ENCODE peak calls at places on chromosomes 5 and 9, in seven cellular contexts. Z is left ventricle myocardium inferior, Y is psoas muscle, M is cardiac muscle cell, A is body of pancreas, G is SK-N-SH, Q is lower lobe of right lung. L is an unnamed sample. For H3K4me1, the result is how much of the 10 kb centered on the place peaks cover.

GRCh38 chr9:134306583-134307222 is 19.6 kb upstream of the RXRA start:
- DNase-seq in Z (peak), Y (peak), M (no peak), A (no peak), G (no peak), Q (peak), L (peak)

GRCh38 chr5:153749941-153750340 is 259.5 kb downstream of the GRIA1 start:
- DNase-seq in Z (no peak), Y (no peak), M (no peak), A (no peak), G (no peak), Q (no peak), L (no peak)

GRCh38 chr5:149228610-149229297 is 42.9 kb upstream of the AFAP1L1 start:
- DNase-seq in Z (no peak), Y (no peak), M (peak), A (peak), G (peak), Q (no peak), L (no peak)

GRCh38 chr9:84668204-84669007 is 1.1 kb upstream of the NTRK2 start:
- DNase-seq in Z (peak), Y (peak), M (peak), A (peak), G (peak), Q (peak), L (peak)

GRCh38 chr9:137428841-137429545 is 5.8 kb downstream of the NOXA1 start:
- DNase-seq in Z (no peak), Y (peak), M (no peak), A (no peak), G (no peak), Q (peak), L (no peak)

GRCh38 chr9:130451004-130451390 is 6.2 kb downstream of the ASS1 start:
- DNase-seq in Z (peak), Y (no peak), M (no peak), A (no peak), G (no peak), Q (no peak), L (no peak)

GRCh38 chr5:103973669-103974068 is 411.1 kb upstream of the NUDT12 start:
- DNase-seq in Z (no peak), Y (no peak), M (no peak), A (no peak), G (no peak), Q (no peak), L (no peak)

GRCh38 chr9:21323091-21323490 is 12.1 kb downstream of the KLHL9 start:
- DNase-seq in Z (no peak), Y (no peak), M (no peak), A (no peak), G (no peak), Q (no peak), L (no peak)

GRCh38 chr5:173745123-173745522 is 128.7 kb upstream of the BOD1 start:
- DNase-seq in Z (no peak), Y (no peak), M (no peak), A (no peak), G (peak), Q (no peak), L (no peak)

GRCh38 chr5:55407059-55407684 is 99.4 kb downstream of the MTREX start:
- DNase-seq in Z (no peak), Y (no peak), M (peak), A (peak), G (peak), Q (no peak), L (no peak)

GRCh38 chr5:142777858-142778257 is 7.7 kb downstream of the ARHGAP26 start:
- DNase-seq in Z (no peak), Y (no peak), M (no peak), A (no peak), G (no peak), Q (no peak), L (no peak)
- H3K4me3 ChIP-seq in Z (no peak), Y (no peak), M (no peak), A (no peak), G (no peak), Q (no peak), L (no peak)

GRCh38 chr5:114223866-114224265 is 138.0 kb upstream of the KCNN2 start:
- DNase-seq in Z (no peak), Y (no peak), M (peak), A (peak), G (peak), Q (no peak), L (no peak)
- TF ChIP-seq CTCF in Z (peak), Y (peak), M (peak), A (peak), G (peak), Q (peak), L (no peak)

GRCh38 chr9:109709881-109710280 is 70.1 kb upstream of the PALM2AKAP2 start:
- DNase-seq in Z (no peak), Y (no peak), M (no peak), A (no peak), G (no peak), Q (no peak), L (no peak)

GRCh38 chr9:109704546-109704945 is 75.5 kb upstream of the PALM2AKAP2 start:
- DNase-seq in Z (no peak), Y (no peak), M (no peak), A (no peak), G (no peak), Q (no peak), L (no peak)

GRCh38 chr9:109708507-109708945 is 71.5 kb upstream of the PALM2AKAP2 start:
- DNase-seq in Z (no peak), Y (no peak), M (no peak), A (no peak), G (no peak), Q (no peak), L (no peak)

GRCh38 chr9:109707355-109707754 is 72.6 kb upstream of the PALM2AKAP2 start:
- DNase-seq in Z (peak), Y (no peak), M (no peak), A (no peak), G (no peak), Q (no peak), L (no peak)

GRCh38 chr9:109705515-109705914 is 74.5 kb upstream of the PALM2AKAP2 start:
- DNase-seq in Z (no peak), Y (no peak), M (peak), A (no peak), G (no peak), Q (no peak), L (no peak)
- H3K4me1 ChIP-seq in Z (under half), Y (under half), M (under half), A (under half), G (under half), Q (under half), L (under half)

GRCh38 chr9:113501821-113502220 is 38.3 kb downstream of the RGS3 start:
- DNase-seq in Z (no peak), Y (no peak), M (no peak), A (no peak), G (no peak), Q (no peak), L (no peak)
- H3K4me3 ChIP-seq in Z (peak), Y (peak), M (no peak), A (no peak), G (no peak), Q (peak), L (peak)

DNA sequence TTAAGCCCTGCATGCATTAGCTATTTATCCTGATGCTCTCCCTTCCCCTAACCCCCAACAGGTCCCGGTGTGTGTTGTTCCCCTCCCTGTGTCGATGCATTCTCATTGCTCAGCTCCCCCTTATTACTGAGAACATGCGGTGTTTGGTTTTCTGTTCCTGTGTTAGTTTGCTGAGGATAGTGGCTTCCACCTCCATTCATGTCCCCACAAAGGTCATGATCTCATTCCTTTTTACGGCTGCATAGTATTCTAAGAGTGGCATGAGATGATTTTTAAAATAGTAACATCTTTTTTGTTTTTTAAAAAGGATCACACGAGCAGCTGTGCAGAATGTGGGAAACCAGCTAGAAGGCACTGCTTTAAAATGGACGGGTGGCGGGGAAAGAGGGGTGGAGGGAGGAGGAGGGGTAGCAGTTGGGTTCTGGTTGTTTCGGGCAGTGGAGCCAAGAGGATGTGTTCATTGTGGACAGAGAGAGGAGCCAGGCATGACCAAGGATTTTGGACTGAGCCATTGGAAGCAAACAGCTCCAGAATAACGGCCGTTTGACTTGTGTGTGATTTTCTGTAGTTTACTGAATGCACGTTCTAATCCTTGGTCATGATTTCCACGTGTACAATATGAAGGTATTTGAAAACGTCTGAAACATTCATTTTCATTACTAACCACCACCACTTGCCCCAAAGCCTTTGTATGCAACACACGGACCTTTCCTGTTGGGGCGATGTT is 1.7 kb upstream of the TENT4A start:
- DNase-seq in Z (no peak), Y (no peak), M (no peak), A (no peak), G (no peak), Q (no peak), L (no peak)
- TF ChIP-seq CTCF in Z (no peak), Y (no peak), M (no peak), A (no peak), G (no peak), Q (no peak), L (no peak)

GRCh38 chr5:119022017-119022745 is 33.8 kb upstream of the DTWD2 start:
- DNase-seq in Z (no peak), Y (no peak), M (peak), A (no peak), G (peak), Q (no peak), L (no peak)
- H3K4me1 ChIP-seq in Z (under half), Y (under half), M (under half), A (under half), G (under half), Q (under half), L (under half)

GRCh38 chr9:96688745-96689464 is 33.8 kb upstream of the PRXL2C start:
- DNase-seq in Z (no peak), Y (no peak), M (no peak), A (no peak), G (no peak), Q (no peak), L (no peak)

GRCh38 chr9:96688215-96688614 is 33.1 kb upstream of the PRXL2C start:
- DNase-seq in Z (no peak), Y (no peak), M (no peak), A (no peak), G (no peak), Q (no peak), L (no peak)

GRCh38 chr9:96680812-96681499 is 25.8 kb upstream of the PRXL2C start:
- DNase-seq in Z (no peak), Y (no peak), M (no peak), A (no peak), G (peak), Q (no peak), L (no peak)

GRCh38 chr9:96691326-96691725 is 36.2 kb upstream of the PRXL2C start:
- DNase-seq in Z (no peak), Y (no peak), M (no peak), A (no peak), G (no peak), Q (no peak), L (no peak)

GRCh38 chr9:96686638-96687335 is 31.7 kb upstream of the PRXL2C start:
- DNase-seq in Z (peak), Y (peak), M (peak), A (peak), G (peak), Q (peak), L (peak)
- H3K4me3 ChIP-seq in Z (peak), Y (peak), M (peak), A (no peak), G (peak), Q (peak), L (peak)

DNA sequence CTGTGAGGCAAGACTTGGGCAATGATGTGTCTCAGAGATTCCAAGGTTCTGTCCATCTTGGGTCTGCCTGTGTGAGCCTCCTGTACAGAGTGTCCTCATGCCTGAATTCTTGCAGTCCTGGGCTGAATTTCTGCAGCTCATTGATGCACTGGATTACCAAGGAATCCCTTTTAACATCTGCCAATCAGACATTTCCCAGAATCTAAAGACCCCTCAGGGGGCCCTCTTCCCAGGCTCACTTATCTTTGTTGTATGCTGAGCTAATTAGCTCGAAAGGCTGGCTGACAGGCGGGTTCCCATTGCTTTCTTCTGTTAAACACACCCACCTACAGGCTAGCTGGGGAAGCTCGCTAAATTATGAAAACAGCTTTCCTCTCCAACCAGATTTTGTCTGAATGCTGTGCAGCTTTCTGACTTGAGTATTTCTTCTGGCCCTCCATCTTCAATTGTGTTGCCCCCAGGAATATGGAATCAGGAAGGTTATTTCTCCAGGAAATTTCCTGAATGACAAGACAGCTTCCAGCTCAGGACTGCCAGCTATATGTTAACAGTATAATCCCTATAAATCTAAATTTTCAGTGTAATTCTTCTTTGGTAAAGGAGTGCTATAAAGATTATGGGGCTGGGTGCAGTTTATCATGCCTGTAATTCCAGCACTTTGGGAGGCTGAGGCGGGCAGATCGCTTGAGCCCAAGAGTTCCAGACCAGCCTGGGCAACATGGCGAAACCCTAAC is at the start of gene LIX1:
- DNase-seq in Z (no peak), Y (no peak), M (peak), A (peak), G (peak), Q (no peak), L (no peak)
- TF ChIP-seq CTCF in Z (peak), Y (peak), M (peak), A (peak), G (peak), Q (peak), L (no peak)

GRCh38 chr9:77779010-77779409 is 130.9 kb upstream of the GNA14 start:
- DNase-seq in Z (no peak), Y (no peak), M (no peak), A (no peak), G (no peak), Q (no peak), L (no peak)
- H3K4me1 ChIP-seq in Z (under half), Y (under half), M (under half), A (under half), G (under half), Q (under half), L (under half)

GRCh38 chr9:131679261-131680020 is 60.4 kb downstream of the RAPGEF1 start:
- DNase-seq in Z (no peak), Y (no peak), M (no peak), A (no peak), G (no peak), Q (no peak), L (no peak)

GRCh38 chr9:131677445-131678180 is 62.3 kb downstream of the RAPGEF1 start:
- DNase-seq in Z (no peak), Y (no peak), M (peak), A (no peak), G (peak), Q (no peak), L (no peak)

GRCh38 chr9:131678499-131679111 is 61.3 kb downstream of the RAPGEF1 start:
- DNase-seq in Z (peak), Y (peak), M (peak), A (peak), G (no peak), Q (peak), L (peak)

GRCh38 chr9:131685753-131686706 is 53.8 kb downstream of the RAPGEF1 start:
- DNase-seq in Z (no peak), Y (no peak), M (no peak), A (no peak), G (no peak), Q (no peak), L (no peak)

GRCh38 chr9:131682261-131682660 is 57.6 kb downstream of the RAPGEF1 start:
- DNase-seq in Z (no peak), Y (no peak), M (no peak), A (no peak), G (no peak), Q (no peak), L (no peak)
- H3K4me3 ChIP-seq in Z (peak), Y (peak), M (no peak), A (no peak), G (no peak), Q (no peak), L (no peak)

L was measured in left lung.